ENCODE peak calls at places on chromosome 11, in ten cellular contexts. R, V, E, O, D, G, X, F, S and M are unnamed samples.

GRCh38 chr11:76123243-76123642 is 83.1 kb downstream of the WNT11 start:
- DNase-seq in D (no peak), G (no peak), X (peak), R (no peak), S (no peak), E (no peak), V (no peak), O (no peak), F (no peak), M (no peak)

GRCh38 chr11:61429346-61429690 is 457 bp downstream of the CPSF7 start:
- DNase-seq in R (peak), G (no peak), V (no peak), F (peak), X (peak), S (peak), E (peak), D (peak), O (no peak), M (peak)

GRCh38 chr11:12189543-12190235 is 79.3 kb downstream of the MICAL2 start:
- DNase-seq in D (no peak), G (peak), X (no peak), F (peak), E (no peak), V (no peak), R (no peak), S (no peak), O (no peak), M (no peak)

GRCh38 chr11:15101072-15101701 is 13.5 kb upstream of the INSC start:
- DNase-seq in X (peak), S (peak), V (peak), D (peak), R (peak), E (no peak), G (peak), F (peak), O (peak), M (no peak)

GRCh38 chr11:69220581-69221051 is 64.9 kb downstream of the SMIM38 start:
- DNase-seq in G (no peak), V (peak), E (no peak), X (no peak), R (no peak), D (no peak), O (no peak), F (no peak), S (no peak), M (no peak)

GRCh38 chr11:2827792-2828191 is 57.8 kb downstream of the CDKN1C start:
- DNase-seq in R (no peak), E (no peak), X (no peak), G (no peak), V (no peak), S (no peak), D (peak), O (no peak), F (no peak), M (peak)

GRCh38 chr11:61609970-61610347 is 29.1 kb upstream of the SYT7 start:
- DNase-seq in F (no peak), R (peak), O (no peak), S (no peak), V (peak), G (no peak), D (no peak), X (no peak), E (no peak), M (no peak)

GRCh38 chr11:1304376-1304775 is 5.1 kb downstream of the TOLLIP start:
- DNase-seq in X (no peak), D (no peak), R (peak), V (peak), S (no peak), E (no peak), F (no peak), G (no peak), O (no peak), M (peak)

GRCh38 chr11:2526808-2527381 is 82.1 kb downstream of the KCNQ1 start:
- DNase-seq in O (no peak), F (peak), S (no peak), X (no peak), E (no peak), R (peak), D (peak), V (peak), G (no peak), M (peak)

GRCh38 chr11:30454108-30454507 is 131.2 kb downstream of the ARL14EP start:
- DNase-seq in D (no peak), R (no peak), G (no peak), O (no peak), E (no peak), F (no peak), S (no peak), V (no peak), X (no peak), M (no peak)